ENCODE peak calls at places on chromosomes 5 and 9, in eight cellular contexts. R, Q, M, G, N, C, V and Z are unnamed samples.

GRCh38 chr9:74391816-74392215 is 105.3 kb upstream of the RORB start:
- DNase-seq in R (no peak), Q (peak; percentile 2), M (no peak), G (no peak), N (no peak), C (no peak), V (no peak), Z (no peak)

GRCh38 chr9:14322211-14323082 is 8.5 kb upstream of the NFIB start:
- DNase-seq in R (peak; percentile 91), Q (peak; percentile 92), M (peak; percentile 49), G (peak; percentile 54), N (peak; percentile 76), C (peak; percentile 94), V (peak; percentile 95), Z (peak; percentile 86)

GRCh38 chr5:177432143-177432904 is 5.8 kb downstream of the GRK6 start:
- DNase-seq in R (no peak), Q (no peak), M (no peak), G (no peak), N (no peak), C (no peak), V (no peak), Z (no peak)

GRCh38 chr5:610744-611730 is 1.1 kb upstream of the CEP72 start:
- DNase-seq in R (no peak), Q (no peak), M (no peak), G (no peak), N (no peak), C (no peak), V (peak; percentile 13), Z (no peak)

GRCh38 chr5:35851282-35851681 is 5.4 kb upstream of the IL7R start:
- DNase-seq in R (no peak), Q (peak; percentile 46), M (no peak), G (no peak), N (peak; percentile 35), C (no peak), V (no peak), Z (no peak)

GRCh38 chr5:31811210-31811609 is 172.3 kb downstream of the PDZD2 start:
- DNase-seq in R (no peak), Q (peak; percentile 93), M (no peak), G (no peak), N (peak; percentile 93), C (no peak), V (no peak), Z (no peak)

GRCh38 chr9:121890746-121891145 is 202.4 kb downstream of the TTLL11 start:
- DNase-seq in R (no peak), Q (no peak), M (no peak), G (no peak), N (no peak), C (no peak), V (no peak), Z (no peak)

GRCh38 chr5:129972774-129973173 is 68.5 kb downstream of the CHSY3 start:
- DNase-seq in R (no peak), Q (no peak), M (no peak), G (no peak), N (no peak), C (no peak), V (no peak), Z (no peak)

GRCh38 chr9:73090214-73090613 is 61.5 kb upstream of the ANXA1 start:
- DNase-seq in R (no peak), Q (no peak), M (no peak), G (no peak), N (no peak), C (no peak), V (no peak), Z (no peak)

GRCh38 chr5:52692618-52693017 is 95.1 kb upstream of the ITGA1 start:
- DNase-seq in R (no peak), Q (no peak), M (no peak), G (no peak), N (peak; percentile 13), C (no peak), V (no peak), Z (no peak)

GRCh38 chr5:180806351-180807011 is 3.9 kb upstream of the MGAT1 start:
- DNase-seq in R (no peak), Q (no peak), M (no peak), G (no peak), N (no peak), C (no peak), V (no peak), Z (no peak)

GRCh38 chr5:180810210-180811011 is 7.8 kb upstream of the MGAT1 start:
- DNase-seq in R (peak; percentile 96), Q (peak; percentile 91), M (peak; percentile 94), G (peak; percentile 84), N (peak; percentile 90), C (peak; percentile 97), V (peak; percentile 99), Z (peak; percentile 92)

GRCh38 chr5:180809403-180810209 is 7.0 kb upstream of the MGAT1 start:
- DNase-seq in R (peak; percentile 89), Q (peak; percentile 89), M (peak; percentile 92), G (peak; percentile 70), N (peak; percentile 88), C (peak; percentile 91), V (peak; percentile 92), Z (peak; percentile 97)

GRCh38 chr5:180808461-180809000 is 5.9 kb upstream of the MGAT1 start:
- DNase-seq in R (no peak), Q (no peak), M (no peak), G (no peak), N (no peak), C (no peak), V (no peak), Z (no peak)

DNA sequence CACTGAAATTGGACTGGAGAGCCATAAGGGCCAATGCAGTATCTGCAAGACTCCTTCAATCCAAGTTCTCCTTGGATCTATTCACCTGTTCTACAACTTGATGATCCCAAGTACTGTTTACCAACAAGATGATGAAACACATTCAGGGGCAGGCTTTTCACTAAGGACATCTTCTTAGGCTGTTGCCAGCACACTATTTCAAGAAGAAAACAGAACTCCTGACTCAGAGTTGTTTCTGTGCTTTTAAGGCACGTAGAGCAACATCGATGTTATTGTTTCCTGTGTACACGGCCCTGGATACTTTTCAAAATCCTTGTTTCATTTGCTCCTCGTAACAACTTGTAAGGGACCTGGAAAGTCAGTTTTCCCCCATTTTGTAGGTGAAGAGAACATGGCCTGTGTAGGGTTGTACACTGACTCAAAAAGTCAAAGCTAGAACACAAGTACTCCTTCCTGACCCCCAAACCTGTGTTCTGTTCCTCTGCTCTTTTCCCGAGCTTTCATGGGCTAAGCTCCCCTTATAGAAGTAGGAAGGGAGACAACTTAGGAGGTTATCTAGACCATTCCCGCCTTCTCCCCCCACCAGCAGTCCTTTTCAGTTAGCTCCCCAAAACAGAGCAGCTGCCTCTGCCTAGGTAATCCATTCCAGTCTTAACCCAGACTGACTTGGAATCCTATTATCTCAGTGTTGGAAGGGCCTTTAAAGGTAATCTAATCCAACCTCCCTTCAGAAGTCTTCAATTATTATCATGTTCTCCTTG is 5.2 kb upstream of the MGAT1 start:
- DNase-seq in R (no peak), Q (no peak), M (no peak), G (no peak), N (no peak), C (no peak), V (no peak), Z (no peak)
- H3K4me3 ChIP-seq in R (peak overlapping the region; percentile 5), Q (no peak overlapping the region), M (peak overlapping the region; percentile 87), G (peak overlapping the region; percentile 77), N (no peak overlapping the region), C (peak overlapping the region; percentile 56), V (peak overlapping the region; percentile 42), Z (peak overlapping the region; percentile 97)

DNA sequence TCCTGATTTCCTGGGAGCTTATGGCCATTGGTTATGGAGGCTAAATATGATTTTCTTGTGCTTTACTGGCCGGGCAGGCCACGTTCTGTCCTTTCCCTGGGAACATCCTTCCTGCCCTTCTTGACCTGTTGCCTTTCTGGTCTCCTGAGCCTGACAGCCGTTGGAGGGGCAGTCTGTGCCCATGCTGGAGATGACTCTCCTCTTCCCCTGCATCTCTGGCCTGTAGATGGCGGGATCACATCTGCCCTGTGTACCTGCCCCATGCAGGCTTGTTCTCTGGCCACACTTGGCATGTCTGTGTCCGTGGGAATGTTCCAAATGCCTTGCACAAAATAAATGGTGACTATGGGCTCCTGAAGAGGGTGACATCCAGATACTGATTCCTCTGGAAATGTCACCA is 253.1 kb upstream of the IRX4 start:
- DNase-seq in R (no peak), Q (no peak), M (no peak), G (no peak), N (no peak), C (no peak), V (no peak), Z (no peak)
- H3K27me3 ChIP-seq in R (no peaks in the 10 kb centered on the region), Q (no peaks in the 10 kb centered on the region), M (no peaks in the 10 kb centered on the region), G (no peaks in the 10 kb centered on the region), N (no peaks in the 10 kb centered on the region), C (no peaks in the 10 kb centered on the region), V (no peaks in the 10 kb centered on the region), Z (no peaks in the 10 kb centered on the region)

GRCh38 chr5:65808818-65809217 is 86.8 kb downstream of the NLN start:
- DNase-seq in R (no peak), Q (peak; percentile 59), M (no peak), G (no peak), N (peak; percentile 62), C (no peak), V (no peak), Z (no peak)
- H3K4me3 ChIP-seq in R (no peak overlapping the region), Q (no peak overlapping the region), M (no peak overlapping the region), G (no peak overlapping the region), N (no peak overlapping the region), C (no peak overlapping the region), V (no peak overlapping the region), Z (no peak overlapping the region)

GRCh38 chr5:3596261-3596825 is 711 bp downstream of the IRX1 start:
- DNase-seq in R (no peak), Q (peak; percentile 51), M (no peak), G (no peak), N (no peak), C (no peak), V (no peak), Z (no peak)

GRCh38 chr5:3598725-3599282 is 3.2 kb downstream of the IRX1 start:
- DNase-seq in R (no peak), Q (peak; percentile 60), M (no peak), G (no peak), N (no peak), C (no peak), V (no peak), Z (no peak)

GRCh38 chr5:3598236-3598635 is 2.6 kb downstream of the IRX1 start:
- DNase-seq in R (no peak), Q (peak; percentile 45), M (no peak), G (no peak), N (no peak), C (no peak), V (no peak), Z (no peak)

GRCh38 chr5:3597727-3598082 is 2.1 kb downstream of the IRX1 start:
- DNase-seq in R (no peak), Q (peak; percentile 52), M (no peak), G (no peak), N (no peak), C (no peak), V (no peak), Z (no peak)

DNA sequence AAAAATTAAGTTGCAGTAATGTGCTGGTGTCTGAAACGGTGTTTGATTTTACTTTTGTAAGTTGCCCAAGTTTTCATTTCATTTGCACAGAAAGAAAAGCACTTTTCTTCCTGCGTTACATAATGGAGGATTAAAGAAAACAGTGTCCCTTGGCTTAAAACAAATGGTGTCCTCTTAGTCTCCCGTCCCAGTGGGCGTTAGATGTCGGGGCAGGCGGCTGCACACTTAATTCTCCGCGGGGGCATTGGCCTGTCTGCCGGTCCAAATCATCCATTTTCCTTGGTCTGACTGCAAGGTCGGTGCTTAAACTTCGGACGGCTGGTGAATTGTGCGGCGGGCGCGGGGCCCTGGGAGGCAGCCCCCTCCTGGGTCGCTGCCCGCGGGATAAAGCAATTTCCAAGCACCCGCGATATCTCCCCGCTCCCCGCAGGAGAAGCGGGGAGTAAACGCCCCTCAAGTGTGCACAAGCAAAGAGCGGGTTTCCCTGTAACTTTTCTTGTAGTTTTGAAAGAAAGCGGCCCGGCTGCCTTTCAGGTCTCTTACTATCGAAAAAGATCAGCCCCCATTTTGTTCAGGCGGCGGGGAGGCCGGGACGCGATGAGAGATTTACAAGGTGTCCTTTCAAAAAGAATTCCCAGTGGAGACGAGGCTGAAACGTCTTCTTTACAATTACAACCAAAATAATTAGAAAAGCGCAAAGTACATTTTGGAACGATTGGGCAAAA is 1.5 kb downstream of the IRX1 start:
- DNase-seq in R (no peak), Q (peak; percentile 48), M (no peak), G (no peak), N (no peak), C (no peak), V (no peak), Z (no peak)
- H3K27me3 ChIP-seq in R (peaks cover 38% of the 10 kb centered on the region), Q (peaks cover 19% of the 10 kb centered on the region), M (peaks cover 14% of the 10 kb centered on the region), G (peaks cover 71% of the 10 kb centered on the region), N (peaks cover 71% of the 10 kb centered on the region), C (peaks cover 73% of the 10 kb centered on the region), V (peaks cover 70% of the 10 kb centered on the region), Z (peaks cover 5% of the 10 kb centered on the region)